ENCODE peak calls at places on chromosomes 5 and 9, in four cellular contexts. C is stimulated activated CD4-positive, alpha-beta T cell treated with anti-CD3 and anti-CD28 coated beads, Interleukin-15, amount 100 ng/mL, for 24 hours; Y is stimulated activated CD8-positive, alpha-beta memory T cell treated with anti-CD3 and anti-CD28 coated beads, Interleukin-7, amount 100 ng/mL, for 24 hours; L is uterus. I is an unnamed sample.

GRCh38 chr5:369151-369939 is 47.8 kb downstream of the AHRR start:
- DNase-seq in C (peak; percentile 31), Y (no peak), L (no peak), I (no peak)

GRCh38 chr5:60023255-60023654 is 129.7 kb upstream of the PDE4D start:
- DNase-seq in C (no peak), Y (no peak), L (no peak), I (no peak)

GRCh38 chr9:130150779-130151381 is 21.3 kb upstream of the NCS1 start:
- DNase-seq in C (no peak), Y (no peak), L (no peak), I (no peak)

GRCh38 chr9:132019702-132020101 is 60.0 kb downstream of the MED27 start:
- DNase-seq in C (no peak), Y (no peak), L (no peak), I (no peak)

GRCh38 chr5:91219141-91219802 is 163.8 kb downstream of the ARRDC3 start:
- DNase-seq in C (no peak), Y (no peak), L (peak; percentile 27), I (no peak)

GRCh38 chr9:86354882-86355399 is 731 bp upstream of the TUT7 start:
- DNase-seq in C (no peak), Y (no peak), L (no peak), I (no peak)

GRCh38 chr9:123864291-123864690 is 65.6 kb downstream of the DENND1A start:
- DNase-seq in C (no peak), Y (no peak), L (no peak), I (no peak)

GRCh38 chr9:118686940-118687339 is 682.3 kb downstream of the BRINP1 start:
- DNase-seq in C (no peak), Y (no peak), L (no peak), I (no peak)

GRCh38 chr9:7147136-7148090 is 389.6 kb downstream of the KDM4C start:
- DNase-seq in C (no peak), Y (no peak), L (no peak), I (no peak)

GRCh38 chr9:21994996-21995651 is 533 bp downstream of the CDKN2B-AS1 start:
- DNase-seq in C (peak; percentile 78), Y (no peak), L (peak; percentile 47), I (peak; percentile 85)

GRCh38 chr5:105924366-105924765 is 1746.4 kb downstream of the EFNA5 start:
- DNase-seq in C (no peak), Y (no peak), L (no peak), I (no peak)

GRCh38 chr5:149677721-149678120 is 52.4 kb upstream of the PPARGC1B start:
- DNase-seq in C (no peak), Y (no peak), L (no peak), I (no peak)

GRCh38 chr5:159978358-159978757 is 30.6 kb upstream of the TTC1 start:
- DNase-seq in C (no peak), Y (no peak), L (no peak), I (no peak)

GRCh38 chr9:21817176-21817575 is 14.7 kb downstream of the MTAP start:
- DNase-seq in C (no peak), Y (no peak), L (no peak), I (no peak)

GRCh38 chr5:108749130-108749861 is 1.6 kb downstream of the FER start:
- DNase-seq in C (peak; percentile 67), Y (no peak), L (peak; percentile 80), I (peak; percentile 5)

GRCh38 chr5:88236866-88237642 is 31.6 kb downstream of the TMEM161B start:
- DNase-seq in C (no peak), Y (no peak), L (no peak), I (no peak)

GRCh38 chr9:115014438-115014837 is 84.0 kb upstream of the TNFSF8 start:
- DNase-seq in C (no peak), Y (no peak), L (no peak), I (no peak)

GRCh38 chr9:85332487-85332886 is 409.3 kb downstream of the AGTPBP1 start:
- DNase-seq in C (no peak), Y (no peak), L (no peak), I (no peak)

GRCh38 chr5:150780816-150781221 is 2.3 kb downstream of the SMIM3 start:
- DNase-seq in C (no peak), Y (no peak), L (no peak), I (no peak)

GRCh38 chr9:15389173-15389572 is 33.5 kb upstream of the SNAPC3 start:
- DNase-seq in C (no peak), Y (no peak), L (no peak), I (no peak)

I was measured in activated CD8-positive, alpha-beta T cell treated with anti-CD3 and anti-CD28 coated beads for 36 hours.